ENCODE peak calls at places on chromosomes 16 and 17, in six cellular contexts. One of them, this sample, is unnamed.
A peak's percentile ranks its signal among the peaks of the same experiment; 100 is the strongest.

GRCh38 chr17:18129041-18129502 is 20.5 kb downstream of the MYO15A start:
- DNase-seq in uterus: no peak
- DNase-seq in HEK293T: no peak
- DNase-seq in Caki2: peak; percentile 72
- DNase-seq in GM04503: peak; percentile 13
- DNase-seq in GM13976: no peak
- DNase-seq in this sample: peak; percentile 14

GRCh38 chr17:50356418-50356817 is 10.5 kb downstream of the XYLT2 start:
- DNase-seq in uterus: no peak
- DNase-seq in HEK293T: no peak
- DNase-seq in Caki2: no peak
- DNase-seq in GM04503: no peak
- DNase-seq in GM13976: no peak
- DNase-seq in this sample: no peak

GRCh38 chr17:34177642-34178041 is 77.4 kb upstream of the CCL2 start:
- DNase-seq in uterus: no peak
- DNase-seq in HEK293T: no peak
- DNase-seq in Caki2: no peak
- DNase-seq in GM04503: peak; percentile 55
- DNase-seq in GM13976: no peak
- DNase-seq in this sample: no peak

GRCh38 chr17:51322390-51323029 is 62.2 kb downstream of the UTP18 start:
- DNase-seq in uterus: no peak
- DNase-seq in HEK293T: peak; percentile 42
- DNase-seq in Caki2: no peak
- DNase-seq in GM04503: peak; percentile 5
- DNase-seq in GM13976: peak; percentile 40
- DNase-seq in this sample: peak; percentile 12

GRCh38 chr17:44324571-44325275 is at the start of gene SLC25A39:
- DNase-seq in uterus: peak; percentile 96
- DNase-seq in HEK293T: peak; percentile 92
- DNase-seq in Caki2: peak; percentile 92
- DNase-seq in GM04503: peak; percentile 49
- DNase-seq in GM13976: peak; percentile 95
- DNase-seq in this sample: peak; percentile 88

GRCh38 chr17:48037924-48038323 is 327 bp upstream of the COPZ2 start:
- DNase-seq in uterus: no peak
- DNase-seq in HEK293T: no peak
- DNase-seq in Caki2: no peak
- DNase-seq in GM04503: no peak
- DNase-seq in GM13976: no peak
- DNase-seq in this sample: no peak

GRCh38 chr16:74748710-74749073 is 25.9 kb downstream of the FA2H start:
- DNase-seq in uterus: no peak
- DNase-seq in HEK293T: no peak
- DNase-seq in Caki2: no peak
- DNase-seq in GM04503: no peak
- DNase-seq in GM13976: no peak
- DNase-seq in this sample: no peak

GRCh38 chr17:9702916-9703780 is 57.8 kb downstream of the USP43 start:
- DNase-seq in uterus: no peak
- DNase-seq in HEK293T: no peak
- DNase-seq in Caki2: no peak
- DNase-seq in GM04503: no peak
- DNase-seq in GM13976: no peak
- DNase-seq in this sample: no peak

GRCh38 chr16:3022208-3022696 is 1.5 kb downstream of the HCFC1R1 start:
- DNase-seq in uterus: peak; percentile 95
- DNase-seq in HEK293T: no peak
- DNase-seq in Caki2: peak; percentile 97
- DNase-seq in GM04503: peak; percentile 80
- DNase-seq in GM13976: peak; percentile 75
- DNase-seq in this sample: peak; percentile 90

GRCh38 chr17:82316651-82317393 is 586 bp downstream of the CD7 start:
- DNase-seq in uterus: no peak
- DNase-seq in HEK293T: no peak
- DNase-seq in Caki2: no peak
- DNase-seq in GM04503: no peak
- DNase-seq in GM13976: no peak
- DNase-seq in this sample: no peak

GRCh38 chr16:62254847-62255246 is 218.6 kb upstream of the CDH8 start:
- DNase-seq in uterus: no peak
- DNase-seq in HEK293T: no peak
- DNase-seq in Caki2: no peak
- DNase-seq in GM04503: no peak
- DNase-seq in GM13976: no peak
- DNase-seq in this sample: no peak

GRCh38 chr17:9644910-9645751 is at the start of gene USP43:
- DNase-seq in uterus: no peak
- DNase-seq in HEK293T: peak; percentile 62
- DNase-seq in Caki2: peak; percentile 70
- DNase-seq in GM04503: no peak
- DNase-seq in GM13976: peak; percentile 59
- DNase-seq in this sample: peak; percentile 38

GRCh38 chr17:50487213-50488096 is 8.8 kb downstream of the RSAD1 start:
- DNase-seq in uterus: no peak
- DNase-seq in HEK293T: no peak
- DNase-seq in Caki2: no peak
- DNase-seq in GM04503: no peak
- DNase-seq in GM13976: no peak
- DNase-seq in this sample: no peak

GRCh38 chr17:74605361-74605760 is 13.3 kb upstream of the CD300LD start:
- DNase-seq in uterus: peak; percentile 46
- DNase-seq in HEK293T: no peak
- DNase-seq in Caki2: no peak
- DNase-seq in GM04503: peak; percentile 46
- DNase-seq in GM13976: no peak
- DNase-seq in this sample: peak; percentile 27

GRCh38 chr17:46979023-46979870 is at the start of gene RPRML:
- DNase-seq in uterus: peak; percentile 34
- DNase-seq in HEK293T: peak; percentile 70
- DNase-seq in Caki2: peak; percentile 34
- DNase-seq in GM04503: no peak
- DNase-seq in GM13976: peak; percentile 67
- DNase-seq in this sample: no peak

GRCh38 chr17:51703364-51704341 is 443.3 kb downstream of the UTP18 start:
- DNase-seq in uterus: peak; percentile 34
- DNase-seq in HEK293T: no peak
- DNase-seq in Caki2: peak; percentile 89
- DNase-seq in GM04503: no peak
- DNase-seq in GM13976: no peak
- DNase-seq in this sample: peak; percentile 22

This sample was measured in NCI-H460.